ENCODE peak calls at places on chromosomes 3 and 15, in eight cellular contexts. V, M, I, N, O, Q, T and H are unnamed samples.
A peak's percentile ranks its signal among the peaks of the same experiment; 100 is the strongest.

GRCh38 chr3:50237133-50237651 is 1.2 kb downstream of the GNAI2 start:
- DNase-seq in N (no peak), M (no peak), T (no peak), I (no peak), V (no peak), Q (peak; percentile 57), O (no peak), H (no peak)

GRCh38 chr15:25733036-25733855 is 129.9 kb downstream of the ATP10A start:
- DNase-seq in T (no peak), V (no peak), I (no peak), O (no peak), M (no peak), Q (no peak), N (peak; percentile 44), H (no peak)

GRCh38 chr3:129248286-129248979 is 973 bp upstream of the COPG1 start:
- DNase-seq in Q (no peak), N (no peak), O (no peak), I (no peak), M (no peak), T (no peak), V (no peak), H (no peak)

GRCh38 chr3:23913873-23914743 is 2.7 kb downstream of the NKIRAS1 start:
- DNase-seq in V (no peak), N (no peak), Q (no peak), M (no peak), T (no peak), O (no peak), I (no peak), H (no peak)

GRCh38 chr3:159233734-159234133 is 431.9 kb downstream of the MFSD1 start:
- DNase-seq in N (no peak), I (no peak), V (no peak), M (no peak), T (no peak), Q (no peak), O (no peak), H (no peak)

GRCh38 chr3:173748140-173748539 is 350.6 kb downstream of the NLGN1 start:
- DNase-seq in T (no peak), Q (no peak), I (no peak), O (no peak), M (no peak), V (no peak), N (no peak), H (no peak)

GRCh38 chr15:34855893-34856292 is 60.5 kb upstream of the ACTC1 start:
- DNase-seq in T (no peak), V (no peak), M (no peak), I (no peak), O (no peak), N (no peak), Q (peak; percentile 53), H (no peak)

GRCh38 chr3:38354588-38355344 is 8.2 kb downstream of the XYLB start:
- DNase-seq in N (no peak), M (no peak), Q (peak; percentile 45), O (no peak), I (no peak), T (no peak), V (no peak), H (peak; percentile 26)

GRCh38 chr15:88621789-88622604 is 857 bp downstream of the AEN start:
- DNase-seq in T (no peak), O (no peak), M (no peak), Q (peak; percentile 66), I (no peak), N (no peak), V (no peak), H (no peak)

GRCh38 chr3:59514865-59515482 is 465.1 kb upstream of the CFAP20DC start:
- DNase-seq in Q (no peak), V (no peak), T (no peak), O (no peak), M (no peak), N (no peak), I (no peak), H (no peak)

GRCh38 chr3:120338517-120338916 is 10.6 kb downstream of the LRRC58 start:
- DNase-seq in I (no peak), T (no peak), Q (no peak), M (no peak), V (no peak), N (no peak), O (no peak), H (no peak)

GRCh38 chr15:90594297-90594696 is 64.6 kb downstream of the CRTC3 start:
- DNase-seq in V (peak; percentile 61), M (peak; percentile 65), T (no peak), Q (peak; percentile 69), O (no peak), N (peak; percentile 83), I (peak; percentile 90), H (no peak)

GRCh38 chr3:40719660-40720287 is 195.0 kb downstream of the ZNF621 start:
- DNase-seq in N (no peak), Q (peak; percentile 19), O (peak; percentile 16), V (no peak), M (peak; percentile 28), T (no peak), I (no peak), H (no peak)

DNA sequence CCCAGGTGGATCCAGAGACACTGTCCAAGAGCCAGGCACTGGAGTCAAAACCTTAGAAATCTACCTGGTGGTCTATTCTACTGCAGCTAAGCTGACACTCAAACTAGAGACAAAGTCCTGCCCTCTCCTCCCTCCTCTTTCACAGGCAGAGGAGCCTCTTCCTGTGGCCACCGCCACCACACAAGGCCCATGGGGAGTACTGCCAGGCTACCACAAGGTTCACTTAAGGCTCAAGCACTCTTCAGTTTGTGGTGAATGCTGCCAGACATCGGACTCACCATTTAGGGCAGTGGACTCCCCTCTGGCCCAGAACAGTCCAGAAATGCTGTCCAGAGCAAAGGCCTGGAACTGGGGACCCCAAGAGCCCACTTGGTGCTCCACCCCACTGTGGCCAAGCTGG is 160.9 kb downstream of the ADAMTS17 start:
- DNase-seq in I (no peak), V (no peak), N (no peak), T (no peak), M (no peak), Q (no peak), O (no peak), H (no peak)
- H3K4me3 ChIP-seq in I (no peak overlapping the region), V (no peak overlapping the region), N (no peak overlapping the region), T (no peak overlapping the region), M (no peak overlapping the region), Q (no peak overlapping the region), O (no peak overlapping the region), H (no peak overlapping the region)

GRCh38 chr3:142118911-142119310 is 30.4 kb downstream of the TFDP2 start:
- DNase-seq in M (no peak), N (no peak), O (no peak), V (no peak), Q (no peak), T (no peak), I (no peak), H (no peak)
- H3K4me3 ChIP-seq in M (no peak overlapping the region), N (no peak overlapping the region), O (no peak overlapping the region), V (no peak overlapping the region), Q (no peak overlapping the region), T (no peak overlapping the region), I (no peak overlapping the region), H (no peak overlapping the region)

DNA sequence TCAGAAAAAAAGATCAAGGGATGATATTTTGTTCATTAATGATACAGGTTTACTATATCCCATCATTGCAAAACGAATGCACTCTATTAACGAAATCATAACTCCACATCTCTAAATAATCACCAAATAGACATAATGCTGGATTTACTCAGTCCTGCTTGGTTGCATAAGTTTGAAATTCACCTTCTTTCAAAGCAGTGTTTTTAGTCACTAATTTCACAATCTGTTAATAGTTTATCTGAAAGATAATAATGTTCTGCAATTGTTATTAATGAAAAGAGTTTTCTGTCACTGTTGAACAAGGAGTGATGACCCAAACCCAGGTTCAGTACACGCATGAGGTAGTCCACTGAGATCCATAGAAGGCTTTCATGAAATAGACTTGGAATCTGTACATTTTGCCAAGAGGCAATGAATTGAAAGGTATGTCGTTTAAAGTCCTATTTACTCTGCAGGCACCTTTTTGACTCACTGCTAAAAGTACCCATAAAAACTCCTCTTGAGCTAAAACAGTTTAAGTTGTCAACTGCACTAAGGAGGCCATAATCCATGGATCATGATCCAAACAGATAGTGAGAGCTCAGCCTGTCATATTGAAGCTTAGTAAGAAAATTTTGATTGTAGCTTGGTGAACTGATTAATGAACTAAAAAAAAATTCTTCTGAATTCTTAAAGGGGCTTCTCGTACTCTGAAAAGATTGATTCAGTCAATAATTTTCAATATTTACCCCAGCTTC is 75.6 kb upstream of the MBNL1 start:
- DNase-seq in M (no peak), O (no peak), Q (no peak), T (no peak), N (no peak), V (no peak), I (no peak), H (no peak)
- H3K4me3 ChIP-seq in M (no peak overlapping the region), O (no peak overlapping the region), Q (no peak overlapping the region), T (peak overlapping the region; percentile 43), N (no peak overlapping the region), V (no peak overlapping the region), I (peak overlapping the region; percentile 31), H (no peak overlapping the region)

GRCh38 chr3:179797192-179797591 is 144.4 kb downstream of the USP13 start:
- DNase-seq in M (no peak), V (no peak), O (no peak), T (no peak), I (no peak), Q (no peak), N (no peak), H (no peak)
- H3K4me3 ChIP-seq in M (no peak overlapping the region), V (no peak overlapping the region), O (no peak overlapping the region), T (no peak overlapping the region), I (no peak overlapping the region), Q (no peak overlapping the region), N (no peak overlapping the region), H (no peak overlapping the region)

GRCh38 chr15:65979316-65979715 is 110.0 kb downstream of the RAB11A start:
- DNase-seq in Q (no peak), V (no peak), M (no peak), O (no peak), I (no peak), N (no peak), T (no peak), H (no peak)
- H3K4me3 ChIP-seq in Q (no peak overlapping the region), V (no peak overlapping the region), M (no peak overlapping the region), O (no peak overlapping the region), I (no peak overlapping the region), N (no peak overlapping the region), T (no peak overlapping the region), H (no peak overlapping the region)

GRCh38 chr3:62954579-62954978 is 79.4 kb upstream of the CADPS start:
- DNase-seq in V (no peak), T (no peak), Q (no peak), M (no peak), N (no peak), O (no peak), I (no peak), H (no peak)
- H3K4me3 ChIP-seq in V (no peak overlapping the region), T (no peak overlapping the region), Q (no peak overlapping the region), M (no peak overlapping the region), N (no peak overlapping the region), O (no peak overlapping the region), I (no peak overlapping the region), H (no peak overlapping the region)

GRCh38 chr15:85693277-85693676 is 101.4 kb downstream of the KLHL25 start:
- DNase-seq in I (no peak), M (no peak), O (no peak), V (no peak), N (no peak), T (no peak), Q (no peak), H (no peak)
- H3K4me3 ChIP-seq in I (no peak overlapping the region), M (no peak overlapping the region), O (no peak overlapping the region), V (no peak overlapping the region), N (no peak overlapping the region), T (no peak overlapping the region), Q (no peak overlapping the region), H (no peak overlapping the region)